ENCODE peak calls at places on chromosomes 13 and 19, in eight cellular contexts. One of them, this sample, is unnamed.

GRCh38 chr19:48630289-48631036 is 6.7 kb downstream of the DBP start:
- DNase-seq in A673: peak
- DNase-seq in colonic mucosa: peak
- DNase-seq in osteoblast: peak
- DNase-seq in HFF-Myc: no peak
- DNase-seq in right lobe of liver: peak
- DNase-seq in Panc1: no peak
- DNase-seq in tibial artery: peak
- DNase-seq in this sample: no peak

GRCh38 chr13:70253834-70254233 is 145.6 kb upstream of the KLHL1 start:
- DNase-seq in colonic mucosa: no peak
- DNase-seq in Panc1: no peak
- DNase-seq in A673: peak
- DNase-seq in HFF-Myc: no peak
- DNase-seq in osteoblast: no peak
- DNase-seq in tibial artery: no peak
- DNase-seq in right lobe of liver: no peak
- DNase-seq in this sample: no peak

GRCh38 chr13:75739244-75739868 is 103.2 kb downstream of the LMO7 start:
- DNase-seq in osteoblast: peak
- DNase-seq in HFF-Myc: no peak
- DNase-seq in right lobe of liver: no peak
- DNase-seq in Panc1: no peak
- DNase-seq in A673: no peak
- DNase-seq in colonic mucosa: no peak
- DNase-seq in tibial artery: no peak
- DNase-seq in this sample: no peak

GRCh38 chr19:47512183-47512947 is 2.5 kb downstream of the NAPA start:
- DNase-seq in right lobe of liver: peak
- DNase-seq in A673: no peak
- DNase-seq in osteoblast: no peak
- DNase-seq in tibial artery: peak
- DNase-seq in HFF-Myc: no peak
- DNase-seq in Panc1: no peak
- DNase-seq in colonic mucosa: peak
- DNase-seq in this sample: no peak

GRCh38 chr13:21762512-21762911 is 91.6 kb downstream of the FGF9 start:
- DNase-seq in colonic mucosa: no peak
- DNase-seq in Panc1: no peak
- DNase-seq in osteoblast: no peak
- DNase-seq in A673: no peak
- DNase-seq in right lobe of liver: no peak
- DNase-seq in HFF-Myc: no peak
- DNase-seq in tibial artery: no peak
- DNase-seq in this sample: no peak

GRCh38 chr19:35040826-35041547 is 534 bp upstream of the HPN start:
- DNase-seq in osteoblast: no peak
- DNase-seq in A673: no peak
- DNase-seq in tibial artery: peak
- DNase-seq in right lobe of liver: peak
- DNase-seq in colonic mucosa: peak
- DNase-seq in Panc1: no peak
- DNase-seq in HFF-Myc: no peak
- DNase-seq in this sample: no peak

GRCh38 chr19:43798546-43799409 is 3.5 kb downstream of the LYPD5 start:
- DNase-seq in colonic mucosa: peak
- DNase-seq in Panc1: no peak
- DNase-seq in right lobe of liver: no peak
- DNase-seq in osteoblast: no peak
- DNase-seq in tibial artery: no peak
- DNase-seq in HFF-Myc: no peak
- DNase-seq in A673: peak
- DNase-seq in this sample: peak

GRCh38 chr13:111315347-111315995 is 5.0 kb upstream of the TEX29 start:
- DNase-seq in colonic mucosa: no peak
- DNase-seq in right lobe of liver: no peak
- DNase-seq in HFF-Myc: no peak
- DNase-seq in Panc1: no peak
- DNase-seq in tibial artery: no peak
- DNase-seq in A673: no peak
- DNase-seq in osteoblast: no peak
- DNase-seq in this sample: no peak

GRCh38 chr19:28136796-28137195 is 1076.2 kb downstream of the UQCRFS1 start:
- DNase-seq in Panc1: no peak
- DNase-seq in osteoblast: no peak
- DNase-seq in colonic mucosa: no peak
- DNase-seq in HFF-Myc: no peak
- DNase-seq in A673: no peak
- DNase-seq in tibial artery: no peak
- DNase-seq in right lobe of liver: no peak
- DNase-seq in this sample: no peak

GRCh38 chr19:5963855-5964254 is 14.1 kb downstream of the RANBP3 start:
- DNase-seq in Panc1: no peak
- DNase-seq in A673: no peak
- DNase-seq in tibial artery: no peak
- DNase-seq in osteoblast: peak
- DNase-seq in right lobe of liver: peak
- DNase-seq in colonic mucosa: no peak
- DNase-seq in HFF-Myc: no peak
- DNase-seq in this sample: no peak

GRCh38 chr13:28059214-28059613 is 41.2 kb downstream of the FLT3 start:
- DNase-seq in A673: peak
- DNase-seq in colonic mucosa: peak
- DNase-seq in osteoblast: no peak
- DNase-seq in HFF-Myc: no peak
- DNase-seq in tibial artery: no peak
- DNase-seq in Panc1: no peak
- DNase-seq in right lobe of liver: peak
- DNase-seq in this sample: no peak

GRCh38 chr13:95500136-95500718 is 52.3 kb upstream of the CLDN10 start:
- DNase-seq in Panc1: no peak
- DNase-seq in A673: no peak
- DNase-seq in osteoblast: no peak
- DNase-seq in colonic mucosa: no peak
- DNase-seq in HFF-Myc: no peak
- DNase-seq in right lobe of liver: no peak
- DNase-seq in tibial artery: no peak
- DNase-seq in this sample: no peak

GRCh38 chr19:897442-898039 is 4.3 kb downstream of the RNU6-9 start:
- DNase-seq in osteoblast: no peak
- DNase-seq in right lobe of liver: no peak
- DNase-seq in Panc1: no peak
- DNase-seq in tibial artery: no peak
- DNase-seq in HFF-Myc: no peak
- DNase-seq in A673: no peak
- DNase-seq in colonic mucosa: no peak
- DNase-seq in this sample: no peak

GRCh38 chr19:10227215-10227971 is 3.7 kb downstream of the S1PR2 start:
- DNase-seq in tibial artery: peak
- DNase-seq in Panc1: no peak
- DNase-seq in right lobe of liver: no peak
- DNase-seq in HFF-Myc: no peak
- DNase-seq in colonic mucosa: no peak
- DNase-seq in osteoblast: no peak
- DNase-seq in A673: no peak
- DNase-seq in this sample: no peak

GRCh38 chr13:78806457-78806856 is 147.5 kb upstream of the OBI1 start:
- DNase-seq in A673: peak
- DNase-seq in right lobe of liver: no peak
- DNase-seq in colonic mucosa: no peak
- DNase-seq in osteoblast: no peak
- DNase-seq in tibial artery: no peak
- DNase-seq in Panc1: no peak
- DNase-seq in HFF-Myc: no peak
- DNase-seq in this sample: peak

GRCh38 chr19:1914826-1915341 is 9.7 kb downstream of the ADAT3 start:
- DNase-seq in HFF-Myc: no peak
- DNase-seq in A673: no peak
- DNase-seq in osteoblast: peak
- DNase-seq in Panc1: no peak
- DNase-seq in colonic mucosa: no peak
- DNase-seq in tibial artery: no peak
- DNase-seq in right lobe of liver: no peak
- DNase-seq in this sample: no peak

GRCh38 chr19:38003427-38004099 is 96.6 kb downstream of the SIPA1L3 start:
- DNase-seq in tibial artery: peak
- DNase-seq in A673: peak
- DNase-seq in osteoblast: no peak
- DNase-seq in HFF-Myc: peak
- DNase-seq in right lobe of liver: peak
- DNase-seq in Panc1: no peak
- DNase-seq in colonic mucosa: peak
- DNase-seq in this sample: no peak

GRCh38 chr13:76383671-76384461 is 502.3 kb downstream of the KCTD12 start:
- DNase-seq in osteoblast: peak
- DNase-seq in Panc1: peak
- DNase-seq in right lobe of liver: no peak
- DNase-seq in A673: no peak
- DNase-seq in HFF-Myc: peak
- DNase-seq in colonic mucosa: peak
- DNase-seq in tibial artery: no peak
- DNase-seq in this sample: no peak

GRCh38 chr13:82356667-82357066 is 1525.6 kb downstream of the SLITRK1 start:
- DNase-seq in tibial artery: no peak
- DNase-seq in Panc1: no peak
- DNase-seq in A673: peak
- DNase-seq in colonic mucosa: no peak
- DNase-seq in HFF-Myc: no peak
- DNase-seq in osteoblast: peak
- DNase-seq in right lobe of liver: no peak
- DNase-seq in this sample: no peak

GRCh38 chr13:53104120-53104519 is 75.5 kb downstream of the OLFM4 start:
- DNase-seq in osteoblast: no peak
- DNase-seq in Panc1: no peak
- DNase-seq in A673: no peak
- DNase-seq in right lobe of liver: no peak
- DNase-seq in tibial artery: no peak
- DNase-seq in colonic mucosa: no peak
- DNase-seq in HFF-Myc: no peak
- DNase-seq in this sample: no peak

GRCh38 chr13:30119476-30119875 is 187.9 kb downstream of the KATNAL1 start:
- DNase-seq in A673: peak
- DNase-seq in Panc1: no peak
- DNase-seq in colonic mucosa: no peak
- DNase-seq in osteoblast: peak
- DNase-seq in tibial artery: no peak
- DNase-seq in right lobe of liver: no peak
- DNase-seq in HFF-Myc: peak
- DNase-seq in this sample: peak

DNA sequence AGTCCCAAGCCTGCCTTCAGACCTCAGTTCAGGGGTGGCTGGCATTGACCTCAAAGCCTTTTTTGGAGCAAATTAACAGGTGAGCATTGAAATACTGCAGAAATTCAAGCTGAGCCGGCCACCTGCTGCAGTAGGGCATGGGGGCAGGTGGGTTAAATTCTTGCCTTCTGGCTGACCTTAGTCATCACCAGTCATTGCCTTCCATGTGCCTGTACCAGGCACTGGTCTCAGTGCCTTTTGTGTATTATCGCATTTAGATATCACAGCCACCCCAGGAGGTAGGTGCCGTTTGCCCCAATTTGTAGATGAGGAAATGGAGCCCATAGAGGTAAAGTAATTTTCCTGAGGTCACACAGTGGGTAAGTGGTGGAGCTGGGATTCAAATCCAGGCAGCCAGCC is 7.2 kb downstream of the PPP1R37 start:
- DNase-seq in tibial artery: no peak
- DNase-seq in Panc1: no peak
- DNase-seq in HFF-Myc: no peak
- DNase-seq in colonic mucosa: no peak
- DNase-seq in right lobe of liver: no peak
- DNase-seq in A673: no peak
- DNase-seq in osteoblast: no peak
- DNase-seq in this sample: no peak
- H3K4me3 ChIP-seq in tibial artery: no peak
- H3K4me3 ChIP-seq in Panc1: no peak
- H3K4me3 ChIP-seq in HFF-Myc: no peak
- H3K4me3 ChIP-seq in colonic mucosa: no peak
- H3K4me3 ChIP-seq in right lobe of liver: no peak
- H3K4me3 ChIP-seq in A673: no peak
- H3K4me3 ChIP-seq in osteoblast: no peak
- H3K4me3 ChIP-seq in this sample: no peak

DNA sequence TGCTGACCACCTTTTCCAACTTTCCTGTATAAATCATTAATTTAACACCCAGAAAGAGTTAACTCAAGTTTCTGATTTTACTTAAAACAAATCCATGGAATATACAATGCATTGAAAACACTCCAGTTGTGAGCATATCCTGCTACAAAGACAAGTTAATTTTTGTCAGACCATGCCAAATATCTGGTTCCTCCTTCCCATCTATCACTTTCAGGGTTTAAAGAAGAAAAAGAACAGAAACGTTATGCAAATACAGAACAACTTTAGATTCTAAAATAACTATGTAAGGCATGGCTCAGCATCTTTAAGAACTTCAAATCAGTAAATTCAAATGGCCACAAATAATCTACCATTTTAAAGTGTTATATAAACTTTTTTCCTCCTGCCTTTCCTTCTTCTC is 14.9 kb downstream of the MRPS31 start:
- DNase-seq in A673: no peak
- DNase-seq in osteoblast: no peak
- DNase-seq in right lobe of liver: no peak
- DNase-seq in tibial artery: no peak
- DNase-seq in colonic mucosa: no peak
- DNase-seq in HFF-Myc: no peak
- DNase-seq in Panc1: no peak
- DNase-seq in this sample: no peak
- H3K4me3 ChIP-seq in A673: no peak
- H3K4me3 ChIP-seq in osteoblast: no peak
- H3K4me3 ChIP-seq in right lobe of liver: no peak
- H3K4me3 ChIP-seq in tibial artery: no peak
- H3K4me3 ChIP-seq in colonic mucosa: no peak
- H3K4me3 ChIP-seq in HFF-Myc: no peak
- H3K4me3 ChIP-seq in Panc1: no peak
- H3K4me3 ChIP-seq in this sample: no peak

GRCh38 chr19:7871530-7872305 is 2.5 kb downstream of the PRR36 start:
- DNase-seq in colonic mucosa: peak
- DNase-seq in A673: peak
- DNase-seq in HFF-Myc: peak
- DNase-seq in Panc1: peak
- DNase-seq in right lobe of liver: peak
- DNase-seq in osteoblast: peak
- DNase-seq in tibial artery: peak
- DNase-seq in this sample: peak
- H3K4me3 ChIP-seq in colonic mucosa: no peak
- H3K4me3 ChIP-seq in A673: peak
- H3K4me3 ChIP-seq in HFF-Myc: peak
- H3K4me3 ChIP-seq in Panc1: peak
- H3K4me3 ChIP-seq in right lobe of liver: no peak
- H3K4me3 ChIP-seq in osteoblast: peak
- H3K4me3 ChIP-seq in tibial artery: peak
- H3K4me3 ChIP-seq in this sample: no peak

DNA sequence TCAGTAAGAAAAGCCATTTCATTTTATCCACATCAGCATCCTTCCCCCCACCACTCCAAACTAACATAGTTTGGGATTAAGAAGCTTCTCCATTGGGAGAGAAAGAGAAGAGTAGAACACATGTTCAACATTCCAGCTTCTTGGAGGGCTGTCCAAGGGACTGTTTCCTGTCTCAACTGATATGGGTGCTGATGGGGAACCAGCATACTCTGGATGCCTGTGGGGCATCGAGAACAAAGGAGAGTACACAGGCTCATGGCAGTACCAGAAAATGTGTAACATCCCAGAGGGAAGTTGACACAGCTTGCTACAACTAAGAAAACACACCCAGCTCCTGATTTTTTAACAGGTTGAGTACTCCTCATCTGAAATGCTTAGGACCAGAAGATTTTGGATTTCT is 24.7 kb downstream of the SUCLA2 start:
- DNase-seq in A673: no peak
- DNase-seq in tibial artery: no peak
- DNase-seq in osteoblast: no peak
- DNase-seq in right lobe of liver: no peak
- DNase-seq in HFF-Myc: no peak
- DNase-seq in Panc1: no peak
- DNase-seq in colonic mucosa: no peak
- DNase-seq in this sample: no peak
- H3K4me3 ChIP-seq in A673: no peak
- H3K4me3 ChIP-seq in tibial artery: no peak
- H3K4me3 ChIP-seq in osteoblast: no peak
- H3K4me3 ChIP-seq in right lobe of liver: no peak
- H3K4me3 ChIP-seq in HFF-Myc: no peak
- H3K4me3 ChIP-seq in Panc1: no peak
- H3K4me3 ChIP-seq in colonic mucosa: no peak
- H3K4me3 ChIP-seq in this sample: no peak